ENCODE peak calls at places on chromosomes 6 and 20, in seven cellular contexts. T is IMR-90, D is H9, G is mesendoderm, Z is neuronal stem cell, I is trophoblast cell, V is H1. B is an unnamed sample.

GRCh38 chr6:25360611-25361010 is 81.4 kb downstream of the CARMIL1 start:
- DNase-seq in G (no peak), Z (no peak), V (no peak), D (no peak), I (no peak), T (peak; percentile 45), B (peak; percentile 5)

GRCh38 chr6:66814156-66814555 is 1107.1 kb upstream of the EYS start:
- DNase-seq in D (no peak), Z (no peak), I (no peak), G (no peak), T (no peak), V (no peak), B (no peak)

GRCh38 chr6:141659582-141659981 is 473.1 kb upstream of the GJE1 start:
- DNase-seq in I (no peak), G (no peak), D (no peak), Z (no peak), T (no peak), V (no peak), B (no peak)

GRCh38 chr6:76810286-76810685 is 653.0 kb downstream of the HTR1B start:
- DNase-seq in V (no peak), G (no peak), Z (no peak), I (no peak), D (no peak), T (no peak), B (no peak)

GRCh38 chr6:89348372-89348771 is 4.2 kb downstream of the UBE2J1 start:
- DNase-seq in D (no peak), T (peak; percentile 18), V (no peak), Z (no peak), I (peak; percentile 82), G (peak; percentile 95), B (no peak)

GRCh38 chr6:163085861-163086562 is 328.5 kb upstream of the QKI start:
- DNase-seq in I (no peak), T (no peak), G (peak; percentile 45), D (no peak), V (no peak), Z (no peak), B (peak; percentile 12)

GRCh38 chr6:132401120-132401940 is at the start of gene MOXD1:
- DNase-seq in G (peak; percentile 64), I (peak; percentile 19), Z (peak; percentile 51), D (peak; percentile 59), T (peak; percentile 37), V (no peak), B (peak; percentile 58)

GRCh38 chr20:62321521-62321948 is 18.7 kb downstream of the ADRM1 start:
- DNase-seq in G (peak; percentile 67), T (no peak), V (no peak), Z (no peak), I (no peak), D (peak; percentile 78), B (peak; percentile 27)

GRCh38 chr20:59082981-59083380 is 40.4 kb upstream of the PRELID3B start:
- DNase-seq in V (no peak), I (peak; percentile 97), G (peak; percentile 37), D (no peak), T (peak; percentile 77), Z (no peak), B (no peak)

GRCh38 chr20:47019106-47019824 is 124.6 kb downstream of the EYA2 start:
- DNase-seq in I (no peak), Z (no peak), T (peak; percentile 94), V (no peak), D (no peak), G (no peak), B (peak; percentile 6)

GRCh38 chr20:44858959-44859358 is 26.5 kb upstream of the YWHAB start:
- DNase-seq in V (no peak), G (peak; percentile 65), T (no peak), D (no peak), I (no peak), Z (no peak), B (peak; percentile 11)

GRCh38 chr20:24870876-24871275 is 78.2 kb upstream of the CST7 start:
- DNase-seq in G (no peak), Z (no peak), D (no peak), T (no peak), I (no peak), V (no peak), B (no peak)

GRCh38 chr20:10427060-10427692 is 6.8 kb downstream of the MKKS start:
- DNase-seq in I (peak; percentile 44), D (no peak), Z (peak; percentile 42), T (peak; percentile 74), V (no peak), G (peak; percentile 69), B (peak; percentile 80)

GRCh38 chr20:51541189-51542032 is 1.1 kb downstream of the NFATC2 start:
- DNase-seq in V (no peak), T (peak; percentile 22), I (no peak), Z (no peak), G (peak; percentile 81), D (no peak), B (peak; percentile 58)

GRCh38 chr6:56374841-56375369 is 127.5 kb upstream of the COL21A1 start:
- DNase-seq in D (no peak), T (peak; percentile 65), I (peak; percentile 68), V (no peak), Z (no peak), G (no peak), B (peak; percentile 76)

GRCh38 chr6:134539865-134540323 is 222.0 kb upstream of the SGK1 start:
- DNase-seq in V (no peak), I (no peak), G (peak; percentile 61), Z (no peak), T (no peak), D (no peak), B (peak; percentile 69)

GRCh38 chr6:155120034-155120433 is 124.9 kb downstream of the TIAM2 start:
- DNase-seq in V (peak; percentile 91), Z (peak; percentile 65), T (no peak), D (peak; percentile 83), G (peak; percentile 88), I (peak; percentile 89), B (no peak)
- H3K4ac ChIP-seq in V (no peak overlapping the region), Z (no peak overlapping the region), T (no peak overlapping the region), D (no peak overlapping the region), G (no peak overlapping the region), I (no peak overlapping the region), B (no peak overlapping the region)

GRCh38 chr6:38648629-38649028 is 8.9 kb upstream of the BTBD9 start:
- DNase-seq in I (no peak), Z (no peak), V (no peak), T (no peak), D (no peak), G (no peak), B (no peak)

GRCh38 chr6:38646166-38646565 is 6.4 kb upstream of the BTBD9 start:
- DNase-seq in T (peak; percentile 16), V (no peak), Z (no peak), I (no peak), D (no peak), G (peak; percentile 46), B (no peak)

GRCh38 chr6:38649744-38650143 is 10.0 kb upstream of the BTBD9 start:
- DNase-seq in D (no peak), Z (no peak), G (no peak), I (no peak), T (no peak), V (no peak), B (no peak)

GRCh38 chr6:38651121-38651784 is 11.5 kb upstream of the BTBD9 start:
- DNase-seq in T (peak; percentile 64), G (no peak), D (no peak), V (no peak), I (no peak), Z (no peak), B (no peak)

DNA sequence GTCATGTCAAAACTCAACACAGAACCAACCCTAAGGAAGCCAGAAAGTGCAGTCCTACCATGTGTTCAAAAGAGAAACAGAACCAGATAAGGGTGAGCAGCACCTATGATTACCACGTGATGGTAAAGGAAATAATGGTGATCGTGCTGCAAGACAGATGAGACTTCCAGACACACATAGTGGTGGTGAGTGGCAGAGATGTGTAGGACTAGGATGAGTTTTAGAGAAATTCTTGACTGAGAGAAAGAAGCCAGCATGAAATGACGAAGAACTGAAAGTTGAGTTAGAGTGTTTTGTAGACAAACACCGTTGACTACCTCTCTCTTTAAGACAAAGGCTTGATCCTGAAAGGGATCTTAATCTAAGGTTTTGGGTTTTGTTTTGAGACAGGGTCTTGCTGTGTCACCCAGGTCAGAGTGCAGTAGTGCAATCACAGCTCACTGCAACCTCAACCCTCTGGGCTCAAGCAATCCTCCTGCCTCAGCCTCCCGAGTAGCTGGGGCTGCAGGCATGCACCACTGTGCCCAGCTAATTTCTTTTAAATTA is 10.6 kb upstream of the BTBD9 start:
- DNase-seq in V (no peak), T (no peak), D (no peak), Z (no peak), I (no peak), G (no peak), B (no peak)
- H3K23ac ChIP-seq in V (no peak overlapping the region), T (no peak overlapping the region), D (no peak overlapping the region), Z (no peak overlapping the region), I (no peak overlapping the region), G (no peak overlapping the region), B (no peak overlapping the region)

GRCh38 chr20:21615617-21616080 is 89.8 kb upstream of the PAX1 start:
- DNase-seq in D (peak; percentile 77), I (peak; percentile 47), Z (peak; percentile 59), V (peak; percentile 34), T (peak; percentile 29), G (peak; percentile 71), B (no peak)
- H3K4me1 ChIP-seq in D (no peaks in the 10 kb centered on the region), I (peaks cover 3% of the 10 kb centered on the region), Z (no peaks in the 10 kb centered on the region), V (no peaks in the 10 kb centered on the region), T (no peaks in the 10 kb centered on the region), G (no peaks in the 10 kb centered on the region), B (no peaks in the 10 kb centered on the region)

DNA sequence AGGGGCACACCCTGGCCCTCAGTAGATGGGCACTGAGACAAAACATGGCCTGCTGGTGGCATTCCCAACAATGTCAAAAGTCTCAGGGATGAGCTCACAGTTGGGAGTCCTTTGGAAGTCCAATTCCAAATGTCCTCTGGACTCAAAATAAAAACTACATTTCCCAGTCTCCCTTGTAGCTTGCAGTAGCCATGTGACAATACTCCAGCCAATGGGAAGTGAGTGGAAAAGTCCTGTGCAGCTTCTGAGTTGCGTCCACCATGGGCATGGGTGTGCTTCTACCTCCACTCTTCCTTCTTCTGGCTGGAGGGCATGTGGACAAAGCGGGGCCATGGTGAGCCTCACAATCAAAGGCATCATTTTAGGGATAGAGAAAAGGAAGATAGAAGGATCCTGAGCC is 5.8 kb upstream of the ADAM33 start:
- DNase-seq in V (no peak), I (no peak), D (no peak), Z (no peak), G (peak; percentile 74), T (peak; percentile 63), B (peak; percentile 48)
- H3K4ac ChIP-seq in V (no peak overlapping the region), I (no peak overlapping the region), D (no peak overlapping the region), Z (no peak overlapping the region), G (no peak overlapping the region), T (no peak overlapping the region), B (no peak overlapping the region)